ENCODE peak calls at places on chromosomes 16 and 17, in seven cellular contexts. U is gastrocnemius medialis, X is tibial nerve, V is GM12878, G is transverse colon, Q is stomach, B is erythroblast. Y is an unnamed sample.

GRCh38 chr16:46929378-46930332 is 43.8 kb downstream of the DNAJA2 start:
- DNase-seq in G (peak), V (no peak), U (peak), B (peak), Q (peak), X (peak), Y (peak)

GRCh38 chr17:38617074-38617860 is 11.5 kb upstream of the SRCIN1 start:
- DNase-seq in B (no peak), Q (no peak), V (no peak), X (no peak), G (no peak), U (no peak), Y (no peak)

GRCh38 chr16:5336898-5337297 is 239.3 kb upstream of the EEF2KMT start:
- DNase-seq in V (no peak), B (no peak), Q (no peak), U (no peak), X (no peak), G (no peak), Y (no peak)

GRCh38 chr17:10728331-10728730 is 1.5 kb downstream of the TMEM220 start:
- DNase-seq in Q (no peak), B (no peak), V (no peak), U (no peak), G (no peak), X (no peak), Y (no peak)

GRCh38 chr16:17304124-17304813 is 166.5 kb downstream of the XYLT1 start:
- DNase-seq in X (no peak), Q (peak), G (peak), B (no peak), V (no peak), U (no peak), Y (no peak)

GRCh38 chr16:4613636-4614570 is 785 bp downstream of the UBALD1 start:
- DNase-seq in Q (no peak), B (peak), V (no peak), X (no peak), G (peak), U (no peak), Y (peak)

GRCh38 chr16:15897834-15898254 is 9.4 kb upstream of the CEP20 start:
- DNase-seq in X (no peak), G (no peak), V (peak), Q (no peak), U (no peak), B (no peak), Y (no peak)

GRCh38 chr17:69300222-69300621 is 26.7 kb downstream of the ABCA5 start:
- DNase-seq in B (no peak), U (peak), X (no peak), V (no peak), G (no peak), Q (no peak), Y (no peak)

GRCh38 chr17:57408064-57408811 is 151.9 kb downstream of the MSI2 start:
- DNase-seq in V (peak), X (no peak), G (peak), U (no peak), B (no peak), Q (no peak), Y (no peak)

GRCh38 chr17:31838641-31839225 is 20.3 kb downstream of the COPRS start:
- DNase-seq in G (no peak), B (no peak), U (no peak), V (no peak), Q (no peak), X (no peak), Y (no peak)

GRCh38 chr17:1050996-1051925 is 54.3 kb downstream of the TIMM22 start:
- DNase-seq in G (no peak), B (no peak), Q (no peak), X (no peak), V (no peak), U (no peak), Y (no peak)

GRCh38 chr17:80362428-80363119 is 52.4 kb upstream of the ENDOV start:
- DNase-seq in X (peak), B (peak), Q (no peak), G (no peak), U (no peak), V (no peak), Y (no peak)

GRCh38 chr17:7466644-7467341 is 12.6 kb downstream of the ZBTB4 start:
- DNase-seq in Q (peak), U (peak), G (peak), X (no peak), V (no peak), B (peak), Y (no peak)

GRCh38 chr17:37392024-37392590 is 14.5 kb downstream of the ACACA start:
- DNase-seq in U (no peak), Q (no peak), G (no peak), B (no peak), V (no peak), X (no peak), Y (no peak)

GRCh38 chr17:66431080-66431795 is 128.8 kb downstream of the PRKCA start:
- DNase-seq in V (no peak), X (no peak), U (no peak), B (no peak), Q (no peak), G (no peak), Y (no peak)

GRCh38 chr17:75876938-75877751 is 1.2 kb downstream of the TRIM47 start:
- DNase-seq in X (peak), Q (peak), B (no peak), V (no peak), G (peak), U (peak), Y (peak)

GRCh38 chr17:12328204-12328603 is 307.5 kb downstream of the MAP2K4 start:
- DNase-seq in G (no peak), X (no peak), U (no peak), V (no peak), Q (no peak), B (no peak), Y (no peak)

GRCh38 chr16:48497932-48498760 is 111.8 kb downstream of the N4BP1 start:
- DNase-seq in G (no peak), Q (peak), U (no peak), B (no peak), V (no peak), X (no peak), Y (no peak)

GRCh38 chr17:75289832-75290337 is 652 bp upstream of the SLC25A19 start:
- DNase-seq in G (peak), B (peak), V (peak), Q (peak), U (peak), X (peak), Y (no peak)

GRCh38 chr17:9872852-9873251 is 32.2 kb downstream of the RCVRN start:
- DNase-seq in X (no peak), U (no peak), Q (no peak), G (no peak), B (no peak), V (no peak), Y (no peak)

GRCh38 chr17:41910701-41911391 is 7.9 kb downstream of the ACLY start:
- DNase-seq in B (no peak), X (no peak), U (no peak), V (no peak), G (no peak), Q (no peak), Y (peak)

GRCh38 chr16:60318486-60318885 is 1584.4 kb upstream of the GOT2 start:
- DNase-seq in U (no peak), V (no peak), Q (no peak), X (no peak), G (no peak), B (no peak), Y (no peak)

GRCh38 chr17:38447502-38448095 is 19.3 kb downstream of the ARHGAP23 start:
- DNase-seq in U (no peak), G (no peak), V (no peak), X (no peak), B (no peak), Q (no peak), Y (no peak)

GRCh38 chr17:11948791-11949190 is 48.5 kb downstream of the ZNF18 start:
- DNase-seq in X (no peak), B (no peak), V (no peak), Q (no peak), U (peak), G (no peak), Y (peak)

GRCh38 chr16:56956756-56957155 is 5.0 kb upstream of the CETP start:
- DNase-seq in Q (no peak), V (no peak), U (no peak), G (no peak), B (no peak), X (no peak), Y (no peak)

DNA sequence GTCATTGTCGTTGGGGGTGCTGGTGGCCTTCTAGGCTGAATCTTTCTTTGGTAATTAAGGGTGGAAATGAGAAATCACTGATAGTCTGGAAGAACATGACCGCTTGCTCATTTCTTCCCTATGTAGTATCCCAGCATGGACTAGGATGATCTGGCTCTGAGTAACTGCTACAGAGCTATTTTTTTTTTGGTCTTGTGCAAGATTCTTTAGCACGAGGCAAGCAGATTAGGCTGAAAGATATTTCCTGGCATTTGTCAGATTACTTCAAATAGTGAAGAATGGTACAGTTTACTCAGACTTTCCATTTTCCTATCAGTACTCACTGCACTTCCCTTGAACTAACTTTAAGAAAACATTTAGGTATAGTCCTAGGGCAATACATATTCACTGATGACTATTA is 89.0 kb downstream of the SYCE1L start:
- DNase-seq in V (no peak), Q (no peak), G (no peak), X (no peak), U (no peak), B (no peak), Y (no peak)
- TF ChIP-seq POLR2A in V (no peak), Q (no peak), G (no peak), X (no peak), U (no peak), B (no peak), Y (no peak)

GRCh38 chr16:2969545-2970521 is 685 bp downstream of the PAQR4 start:
- DNase-seq in X (no peak), U (peak), B (peak), G (peak), Q (peak), V (no peak), Y (peak)

GRCh38 chr16:2968368-2968737 is 795 bp upstream of the PAQR4 start:
- DNase-seq in X (no peak), G (peak), Q (no peak), U (no peak), B (peak), V (no peak), Y (no peak)

GRCh38 chr16:2970563-2970962 is 1.4 kb downstream of the PAQR4 start:
- DNase-seq in X (no peak), G (no peak), B (peak), V (no peak), Q (no peak), U (no peak), Y (no peak)

GRCh38 chr16:2967721-2968161 is 1.4 kb upstream of the PAQR4 start:
- DNase-seq in B (no peak), X (no peak), Q (no peak), V (no peak), G (no peak), U (no peak), Y (no peak)

DNA sequence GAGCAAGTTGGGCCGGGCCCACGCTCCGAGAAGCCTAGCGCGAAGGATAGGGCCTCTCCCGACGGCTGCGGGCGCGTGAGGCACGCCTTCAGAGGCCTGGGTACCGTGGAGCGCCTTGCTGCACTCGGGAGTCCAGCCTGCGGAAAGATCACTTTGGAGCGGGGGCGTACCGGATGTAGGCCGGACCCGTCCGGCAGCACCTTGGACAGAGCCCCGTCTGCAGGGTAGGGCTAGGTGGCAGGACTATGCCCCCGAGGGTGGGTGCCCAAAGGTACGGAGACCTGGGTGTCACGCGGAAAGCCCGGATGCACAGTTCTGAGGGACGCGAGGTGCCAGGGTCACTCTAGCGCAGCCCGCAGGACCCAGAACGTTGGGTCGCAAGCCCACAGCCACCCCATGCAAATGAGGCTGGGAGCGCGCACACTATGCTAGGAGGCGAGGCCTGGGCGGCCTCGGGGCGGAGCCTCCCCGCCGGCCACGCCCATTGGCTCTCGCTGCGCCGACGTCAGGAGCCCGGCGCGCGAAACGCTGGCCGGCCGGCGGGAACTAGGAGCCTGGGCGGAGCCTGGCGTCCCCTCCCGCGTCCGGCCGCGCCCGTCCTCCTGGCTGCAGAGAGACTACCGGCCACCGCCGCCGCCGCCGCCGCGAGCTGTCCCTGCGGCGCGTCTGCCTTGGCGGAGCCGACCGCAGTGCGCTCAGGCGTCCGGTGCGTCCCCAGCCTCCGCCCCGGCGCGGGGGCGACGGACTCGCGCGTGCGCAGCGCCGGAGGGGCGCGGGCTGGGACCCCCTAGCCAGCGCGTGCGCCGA is at the start of gene PAQR4:
- DNase-seq in U (peak), B (peak), G (peak), Q (peak), V (peak), X (peak), Y (peak)
- TF ChIP-seq POLR2A in U (peak), B (no peak), G (peak), Q (no peak), V (peak), X (no peak), Y (peak)

GRCh38 chr17:73304971-73305786 is 6.6 kb downstream of the CDC42EP4 start:
- DNase-seq in Q (peak), G (peak), U (peak), B (peak), X (no peak), V (no peak), Y (peak)
- TF ChIP-seq POLR2A in Q (no peak), G (peak), U (peak), B (no peak), X (no peak), V (no peak), Y (peak)

GRCh38 chr17:48100160-48100559 is 1.1 kb downstream of the CBX1 start:
- DNase-seq in Q (no peak), V (no peak), G (no peak), B (no peak), U (no peak), X (no peak), Y (no peak)
- TF ChIP-seq POLR2A in Q (no peak), V (no peak), G (no peak), B (no peak), U (no peak), X (no peak), Y (no peak)

GRCh38 chr16:27244363-27244755 is 24.2 kb downstream of the NSMCE1 start:
- DNase-seq in G (no peak), Q (no peak), U (no peak), X (no peak), B (no peak), V (no peak), Y (no peak)

GRCh38 chr16:27245276-27246231 is 23.0 kb downstream of the NSMCE1 start:
- DNase-seq in U (no peak), G (no peak), B (peak), V (no peak), X (no peak), Q (no peak), Y (no peak)

GRCh38 chr16:27242398-27242797 is 26.2 kb downstream of the NSMCE1 start:
- DNase-seq in U (no peak), V (no peak), B (no peak), Q (no peak), X (no peak), G (no peak), Y (no peak)

GRCh38 chr16:27242868-27243590 is 25.5 kb downstream of the NSMCE1 start:
- DNase-seq in Q (no peak), X (no peak), B (no peak), V (peak), G (no peak), U (no peak), Y (peak)

GRCh38 chr16:27243725-27244362 is 24.7 kb downstream of the NSMCE1 start:
- DNase-seq in G (no peak), X (no peak), V (no peak), U (no peak), Q (no peak), B (no peak), Y (no peak)
- TF ChIP-seq POLR2A in G (no peak), X (no peak), V (no peak), U (no peak), Q (no peak), B (peak), Y (no peak)

Y was measured in H54.